ENCODE peak calls at places on chromosomes 5 and 9, in seven cellular contexts. One of them, this sample, is unnamed.

GRCh38 chr9:92275541-92275940 is 18.0 kb downstream of the IARS1 start:
- DNase-seq in brain microvascular endothelial cell: no peak
- DNase-seq in CD8-positive, alpha-beta T cell: no peak
- DNase-seq in left ventricle myocardium inferior: no peak
- DNase-seq in OCI-LY7: no peak
- DNase-seq in tibial artery: no peak
- DNase-seq in DND-41: no peak
- DNase-seq in this sample: no peak

GRCh38 chr5:51159606-51160005 is 223.6 kb upstream of the ISL1 start:
- DNase-seq in brain microvascular endothelial cell: no peak
- DNase-seq in CD8-positive, alpha-beta T cell: no peak
- DNase-seq in left ventricle myocardium inferior: no peak
- DNase-seq in OCI-LY7: no peak
- DNase-seq in tibial artery: no peak
- DNase-seq in DND-41: no peak
- DNase-seq in this sample: no peak

GRCh38 chr9:69197687-69198086 is 23.6 kb downstream of the TJP2 start:
- DNase-seq in brain microvascular endothelial cell: no peak
- DNase-seq in CD8-positive, alpha-beta T cell: no peak
- DNase-seq in left ventricle myocardium inferior: no peak
- DNase-seq in OCI-LY7: no peak
- DNase-seq in tibial artery: no peak
- DNase-seq in DND-41: no peak
- DNase-seq in this sample: no peak

GRCh38 chr9:129317179-129318011 is 139.3 kb upstream of the IER5L start:
- DNase-seq in brain microvascular endothelial cell: peak; percentile 51
- DNase-seq in CD8-positive, alpha-beta T cell: no peak
- DNase-seq in left ventricle myocardium inferior: no peak
- DNase-seq in OCI-LY7: peak; percentile 22
- DNase-seq in tibial artery: peak; percentile 80
- DNase-seq in DND-41: no peak
- DNase-seq in this sample: peak; percentile 55

GRCh38 chr5:34751807-34752736 is 86.9 kb upstream of the TTC23L start:
- DNase-seq in brain microvascular endothelial cell: no peak
- DNase-seq in CD8-positive, alpha-beta T cell: no peak
- DNase-seq in left ventricle myocardium inferior: peak; percentile 48
- DNase-seq in OCI-LY7: no peak
- DNase-seq in tibial artery: no peak
- DNase-seq in DND-41: no peak
- DNase-seq in this sample: no peak

GRCh38 chr5:59296317-59297264 is 596.9 kb downstream of the PDE4D start:
- DNase-seq in brain microvascular endothelial cell: no peak
- DNase-seq in CD8-positive, alpha-beta T cell: no peak
- DNase-seq in left ventricle myocardium inferior: no peak
- DNase-seq in OCI-LY7: no peak
- DNase-seq in tibial artery: no peak
- DNase-seq in DND-41: no peak
- DNase-seq in this sample: no peak

GRCh38 chr9:130669965-130670364 is 5.6 kb downstream of the PRDM12 start:
- DNase-seq in brain microvascular endothelial cell: no peak
- DNase-seq in CD8-positive, alpha-beta T cell: no peak
- DNase-seq in left ventricle myocardium inferior: no peak
- DNase-seq in OCI-LY7: no peak
- DNase-seq in tibial artery: no peak
- DNase-seq in DND-41: no peak
- DNase-seq in this sample: no peak

GRCh38 chr5:78899922-78900362 is 85.2 kb downstream of the ARSB start:
- DNase-seq in brain microvascular endothelial cell: peak; percentile 68
- DNase-seq in CD8-positive, alpha-beta T cell: no peak
- DNase-seq in left ventricle myocardium inferior: no peak
- DNase-seq in OCI-LY7: peak; percentile 32
- DNase-seq in tibial artery: no peak
- DNase-seq in DND-41: no peak
- DNase-seq in this sample: no peak

GRCh38 chr9:111389406-111389805 is 59.4 kb upstream of the OR2K2 start:
- DNase-seq in brain microvascular endothelial cell: no peak
- DNase-seq in CD8-positive, alpha-beta T cell: no peak
- DNase-seq in left ventricle myocardium inferior: no peak
- DNase-seq in OCI-LY7: no peak
- DNase-seq in tibial artery: no peak
- DNase-seq in DND-41: no peak
- DNase-seq in this sample: no peak

GRCh38 chr5:139725073-139725830 is 70.4 kb upstream of the PSD2 start:
- DNase-seq in brain microvascular endothelial cell: peak; percentile 71
- DNase-seq in CD8-positive, alpha-beta T cell: no peak
- DNase-seq in left ventricle myocardium inferior: no peak
- DNase-seq in OCI-LY7: no peak
- DNase-seq in tibial artery: peak; percentile 94
- DNase-seq in DND-41: no peak
- DNase-seq in this sample: peak; percentile 45

GRCh38 chr9:97980918-97981827 is 2.0 kb upstream of the ANP32B start:
- DNase-seq in brain microvascular endothelial cell: no peak
- DNase-seq in CD8-positive, alpha-beta T cell: no peak
- DNase-seq in left ventricle myocardium inferior: peak; percentile 55
- DNase-seq in OCI-LY7: peak; percentile 26
- DNase-seq in tibial artery: no peak
- DNase-seq in DND-41: no peak
- DNase-seq in this sample: no peak

GRCh38 chr5:154118832-154119442 is 71.6 kb upstream of the GALNT10 start:
- DNase-seq in brain microvascular endothelial cell: peak; percentile 1
- DNase-seq in CD8-positive, alpha-beta T cell: no peak
- DNase-seq in left ventricle myocardium inferior: no peak
- DNase-seq in OCI-LY7: peak; percentile 33
- DNase-seq in tibial artery: no peak
- DNase-seq in DND-41: no peak
- DNase-seq in this sample: no peak

DNA sequence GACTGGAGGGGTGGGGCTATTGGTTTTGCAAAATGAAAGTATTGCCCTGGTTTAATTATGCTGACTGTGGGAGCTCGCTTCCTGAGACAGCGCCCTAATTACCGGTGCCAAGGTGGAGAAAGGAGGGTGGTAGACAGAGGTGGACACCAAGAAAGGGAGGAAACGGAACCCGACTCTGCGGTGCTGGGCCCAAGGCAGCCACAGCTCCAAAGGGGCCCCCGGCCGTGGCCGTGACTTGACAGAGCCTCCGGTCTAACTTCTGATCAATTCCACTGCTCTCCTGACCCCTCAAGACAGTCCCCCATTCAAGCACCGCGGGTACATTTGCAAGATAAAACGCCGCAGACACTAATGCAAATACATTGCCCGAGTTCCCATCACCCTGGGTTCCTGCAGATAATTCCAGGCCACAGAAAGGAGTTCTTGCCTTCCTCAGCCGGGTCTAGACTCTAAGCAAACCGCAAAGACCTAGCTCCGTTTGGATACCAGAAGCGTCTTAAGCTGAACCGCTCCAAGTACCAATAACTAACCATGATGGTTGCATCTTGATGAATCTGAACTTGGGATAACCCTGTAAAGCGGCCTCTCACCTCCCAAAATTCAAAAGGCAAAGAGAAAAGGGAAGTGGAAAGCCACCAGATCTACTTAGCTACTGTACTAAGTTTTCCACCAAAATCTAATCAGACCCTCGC is 211.0 kb downstream of the MEF2C start:
- DNase-seq in brain microvascular endothelial cell: no peak
- DNase-seq in CD8-positive, alpha-beta T cell: no peak
- DNase-seq in left ventricle myocardium inferior: no peak
- DNase-seq in OCI-LY7: no peak
- DNase-seq in tibial artery: no peak
- DNase-seq in DND-41: no peak
- DNase-seq in this sample: no peak
- H3K4me3 ChIP-seq in brain microvascular endothelial cell: peak overlapping the region; percentile 59
- H3K4me3 ChIP-seq in CD8-positive, alpha-beta T cell: no peak overlapping the region
- H3K4me3 ChIP-seq in left ventricle myocardium inferior: peak overlapping the region; percentile 39
- H3K4me3 ChIP-seq in OCI-LY7: no peak overlapping the region
- H3K4me3 ChIP-seq in tibial artery: no peak overlapping the region
- H3K4me3 ChIP-seq in DND-41: no peak overlapping the region
- H3K4me3 ChIP-seq in this sample: no peak overlapping the region

GRCh38 chr9:89448381-89448780 is 49.5 kb downstream of the SEMA4D start:
- DNase-seq in brain microvascular endothelial cell: no peak
- DNase-seq in CD8-positive, alpha-beta T cell: no peak
- DNase-seq in left ventricle myocardium inferior: no peak
- DNase-seq in OCI-LY7: no peak
- DNase-seq in tibial artery: no peak
- DNase-seq in DND-41: peak; percentile 43
- DNase-seq in this sample: no peak

GRCh38 chr9:89450213-89450612 is 47.7 kb downstream of the SEMA4D start:
- DNase-seq in brain microvascular endothelial cell: no peak
- DNase-seq in CD8-positive, alpha-beta T cell: no peak
- DNase-seq in left ventricle myocardium inferior: no peak
- DNase-seq in OCI-LY7: no peak
- DNase-seq in tibial artery: no peak
- DNase-seq in DND-41: no peak
- DNase-seq in this sample: no peak

GRCh38 chr9:89447416-89447815 is 50.5 kb downstream of the SEMA4D start:
- DNase-seq in brain microvascular endothelial cell: no peak
- DNase-seq in CD8-positive, alpha-beta T cell: no peak
- DNase-seq in left ventricle myocardium inferior: no peak
- DNase-seq in OCI-LY7: no peak
- DNase-seq in tibial artery: no peak
- DNase-seq in DND-41: no peak
- DNase-seq in this sample: no peak

GRCh38 chr9:89448821-89449220 is 49.1 kb downstream of the SEMA4D start:
- DNase-seq in brain microvascular endothelial cell: no peak
- DNase-seq in CD8-positive, alpha-beta T cell: no peak
- DNase-seq in left ventricle myocardium inferior: no peak
- DNase-seq in OCI-LY7: no peak
- DNase-seq in tibial artery: no peak
- DNase-seq in DND-41: no peak
- DNase-seq in this sample: no peak

GRCh38 chr9:89449261-89449671 is 48.6 kb downstream of the SEMA4D start:
- DNase-seq in brain microvascular endothelial cell: no peak
- DNase-seq in CD8-positive, alpha-beta T cell: no peak
- DNase-seq in left ventricle myocardium inferior: no peak
- DNase-seq in OCI-LY7: no peak
- DNase-seq in tibial artery: no peak
- DNase-seq in DND-41: no peak
- DNase-seq in this sample: no peak
- H3K27ac ChIP-seq in brain microvascular endothelial cell: no peak overlapping the region
- H3K27ac ChIP-seq in CD8-positive, alpha-beta T cell: no peak overlapping the region
- H3K27ac ChIP-seq in left ventricle myocardium inferior: no peak overlapping the region
- H3K27ac ChIP-seq in OCI-LY7: no peak overlapping the region
- H3K27ac ChIP-seq in tibial artery: no peak overlapping the region
- H3K27ac ChIP-seq in DND-41: peak overlapping the region; percentile 6
- H3K27ac ChIP-seq in this sample: peak overlapping the region; percentile 7

GRCh38 chr9:15121591-15121990 is 185.4 kb downstream of the TTC39B start:
- DNase-seq in brain microvascular endothelial cell: no peak
- DNase-seq in CD8-positive, alpha-beta T cell: no peak
- DNase-seq in left ventricle myocardium inferior: no peak
- DNase-seq in OCI-LY7: no peak
- DNase-seq in tibial artery: no peak
- DNase-seq in DND-41: peak; percentile 21
- DNase-seq in this sample: no peak

GRCh38 chr9:15115041-15115440 is 192.0 kb downstream of the TTC39B start:
- DNase-seq in brain microvascular endothelial cell: no peak
- DNase-seq in CD8-positive, alpha-beta T cell: no peak
- DNase-seq in left ventricle myocardium inferior: no peak
- DNase-seq in OCI-LY7: no peak
- DNase-seq in tibial artery: no peak
- DNase-seq in DND-41: no peak
- DNase-seq in this sample: no peak

GRCh38 chr9:15113288-15113687 is 193.7 kb downstream of the TTC39B start:
- DNase-seq in brain microvascular endothelial cell: no peak
- DNase-seq in CD8-positive, alpha-beta T cell: no peak
- DNase-seq in left ventricle myocardium inferior: no peak
- DNase-seq in OCI-LY7: no peak
- DNase-seq in tibial artery: no peak
- DNase-seq in DND-41: no peak
- DNase-seq in this sample: no peak

DNA sequence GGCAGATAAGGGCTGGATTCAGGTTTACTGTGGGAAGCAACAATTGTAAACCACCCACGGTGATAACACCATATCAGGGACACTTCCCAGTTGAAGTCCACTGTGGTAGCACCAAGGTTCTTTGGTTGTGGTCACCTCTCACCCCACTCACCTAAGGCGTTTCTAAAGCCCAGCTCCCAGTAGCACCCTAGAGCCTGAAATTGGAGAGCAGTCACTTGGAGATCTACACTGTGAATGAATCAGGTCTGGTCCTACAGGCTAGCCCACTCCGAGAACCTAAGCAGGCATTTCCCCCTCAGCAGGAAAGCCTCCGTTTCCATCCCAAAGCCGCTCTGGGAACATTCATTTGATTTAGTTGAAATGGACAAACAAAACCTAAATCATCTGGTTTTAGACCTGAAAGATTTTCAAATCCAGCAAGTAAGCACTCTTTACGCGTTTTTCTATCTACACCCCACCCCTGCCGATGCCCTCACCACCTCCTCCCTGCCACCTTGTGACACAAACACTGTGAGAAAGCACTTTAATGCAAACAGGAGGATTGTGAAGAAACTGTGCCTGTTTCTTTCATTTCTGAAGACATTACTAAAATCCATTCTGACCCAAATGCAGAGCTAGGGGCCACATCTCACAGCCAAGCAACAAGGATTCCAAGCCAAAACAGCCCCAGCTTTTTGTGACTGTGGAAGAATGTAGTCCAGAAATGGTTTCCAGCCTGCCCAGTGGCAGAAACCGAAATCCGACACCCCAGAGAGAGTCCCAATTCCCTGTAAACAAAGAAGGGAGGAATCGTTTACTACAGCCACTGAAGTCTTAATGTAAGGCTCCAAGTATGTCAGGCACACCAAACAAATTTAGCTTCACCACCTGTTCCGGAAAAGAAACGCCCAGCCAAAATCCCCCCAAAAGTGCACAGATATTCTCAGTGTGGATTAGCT is 191.0 kb downstream of the TTC39B start:
- DNase-seq in brain microvascular endothelial cell: no peak
- DNase-seq in CD8-positive, alpha-beta T cell: no peak
- DNase-seq in left ventricle myocardium inferior: no peak
- DNase-seq in OCI-LY7: no peak
- DNase-seq in tibial artery: no peak
- DNase-seq in DND-41: no peak
- DNase-seq in this sample: no peak
- H3K4me3 ChIP-seq in brain microvascular endothelial cell: no peak overlapping the region
- H3K4me3 ChIP-seq in CD8-positive, alpha-beta T cell: no peak overlapping the region
- H3K4me3 ChIP-seq in left ventricle myocardium inferior: no peak overlapping the region
- H3K4me3 ChIP-seq in OCI-LY7: no peak overlapping the region
- H3K4me3 ChIP-seq in tibial artery: peak overlapping the region; percentile 15
- H3K4me3 ChIP-seq in DND-41: no peak overlapping the region
- H3K4me3 ChIP-seq in this sample: no peak overlapping the region

GRCh38 chr5:72957337-72957736 is 1.5 kb downstream of the FCHO2 start:
- DNase-seq in brain microvascular endothelial cell: no peak
- DNase-seq in CD8-positive, alpha-beta T cell: no peak
- DNase-seq in left ventricle myocardium inferior: no peak
- DNase-seq in OCI-LY7: no peak
- DNase-seq in tibial artery: no peak
- DNase-seq in DND-41: no peak
- DNase-seq in this sample: no peak

GRCh38 chr5:72954389-72954788 is 1.5 kb upstream of the FCHO2 start:
- DNase-seq in brain microvascular endothelial cell: no peak
- DNase-seq in CD8-positive, alpha-beta T cell: no peak
- DNase-seq in left ventricle myocardium inferior: no peak
- DNase-seq in OCI-LY7: no peak
- DNase-seq in tibial artery: no peak
- DNase-seq in DND-41: no peak
- DNase-seq in this sample: no peak

GRCh38 chr5:72955143-72955767 is 586 bp upstream of the FCHO2 start:
- DNase-seq in brain microvascular endothelial cell: no peak
- DNase-seq in CD8-positive, alpha-beta T cell: no peak
- DNase-seq in left ventricle myocardium inferior: peak; percentile 86
- DNase-seq in OCI-LY7: no peak
- DNase-seq in tibial artery: no peak
- DNase-seq in DND-41: no peak
- DNase-seq in this sample: peak; percentile 82

GRCh38 chr5:72955768-72956323 is at the start of gene FCHO2:
- DNase-seq in brain microvascular endothelial cell: peak; percentile 95
- DNase-seq in CD8-positive, alpha-beta T cell: peak; percentile 88
- DNase-seq in left ventricle myocardium inferior: peak; percentile 99
- DNase-seq in OCI-LY7: peak; percentile 95
- DNase-seq in tibial artery: peak; percentile 98
- DNase-seq in DND-41: peak; percentile 73
- DNase-seq in this sample: peak; percentile 99

GRCh38 chr5:72956324-72957140 is 691 bp downstream of the FCHO2 start:
- DNase-seq in brain microvascular endothelial cell: peak; percentile 39
- DNase-seq in CD8-positive, alpha-beta T cell: peak; percentile 2
- DNase-seq in left ventricle myocardium inferior: peak; percentile 64
- DNase-seq in OCI-LY7: peak; percentile 56
- DNase-seq in tibial artery: peak; percentile 74
- DNase-seq in DND-41: no peak
- DNase-seq in this sample: peak; percentile 71
- H3K27ac ChIP-seq in brain microvascular endothelial cell: peak overlapping the region; percentile 93
- H3K27ac ChIP-seq in CD8-positive, alpha-beta T cell: no peak overlapping the region
- H3K27ac ChIP-seq in left ventricle myocardium inferior: peak overlapping the region; percentile 99
- H3K27ac ChIP-seq in OCI-LY7: no peak overlapping the region
- H3K27ac ChIP-seq in tibial artery: peak overlapping the region; percentile 98
- H3K27ac ChIP-seq in DND-41: no peak overlapping the region
- H3K27ac ChIP-seq in this sample: peak overlapping the region; percentile 99

This sample was measured in Peyer's patch.